ENCODE peak calls at places on chromosomes 7 and 10, in four cellular contexts. W, E, Y and K are unnamed samples.

GRCh38 chr10:45581497-45582385 is 90.8 kb downstream of the ZFAND4 start:
- DNase-seq in Y (no peak), E (no peak), W (peak), K (no peak)

GRCh38 chr10:46560952-46561351 is 4.5 kb upstream of the GPRIN2 start:
- DNase-seq in E (peak), Y (no peak), W (no peak), K (no peak)

GRCh38 chr7:32219416-32219815 is 149.2 kb upstream of the PDE1C start:
- DNase-seq in E (peak), W (no peak), Y (no peak), K (no peak)

GRCh38 chr7:18402488-18403183 is 92.9 kb upstream of the HDAC9 start:
- DNase-seq in Y (peak), W (peak), E (no peak), K (no peak)

GRCh38 chr10:67697646-67698245 is 1.8 kb upstream of the CTNNA3 start:
- DNase-seq in E (no peak), W (peak), Y (peak), K (peak)

GRCh38 chr10:97731346-97732051 is 5.4 kb upstream of the ZFYVE27 start:
- DNase-seq in Y (peak), W (peak), E (no peak), K (peak)

GRCh38 chr10:46255696-46256355 is 31.0 kb upstream of the ANTXRL start:
- DNase-seq in E (peak), Y (no peak), W (peak), K (no peak)

GRCh38 chr10:27794157-27794556 is 48.5 kb upstream of the MKX start:
- DNase-seq in Y (no peak), W (no peak), E (no peak), K (no peak)

GRCh38 chr10:124002391-124003069 is 90.9 kb downstream of the CHST15 start:
- DNase-seq in E (peak), W (no peak), Y (no peak), K (no peak)

GRCh38 chr10:96683065-96683464 is 37.2 kb downstream of the PIK3AP1 start:
- DNase-seq in W (peak), Y (peak), E (no peak), K (no peak)

GRCh38 chr7:112985377-112985987 is 101.1 kb downstream of the GPR85 start:
- DNase-seq in W (peak), Y (peak), E (no peak), K (no peak)

GRCh38 chr10:79066460-79067240 is 2.1 kb upstream of the ZMIZ1 start:
- DNase-seq in E (no peak), W (no peak), Y (peak), K (no peak)

GRCh38 chr10:3783313-3783689 is 1.7 kb downstream of the KLF6 start:
- DNase-seq in E (no peak), W (peak), Y (no peak), K (no peak)

GRCh38 chr7:7795203-7795602 is 76.8 kb upstream of the RPA3 start:
- DNase-seq in W (no peak), E (no peak), Y (no peak), K (no peak)

GRCh38 chr7:34320926-34321609 is 336.9 kb upstream of the NPSR1 start:
- DNase-seq in E (no peak), W (peak), Y (peak), K (peak)

GRCh38 chr10:112769611-112770370 is 180.3 kb upstream of the TCF7L2 start:
- DNase-seq in E (no peak), Y (no peak), W (no peak), K (no peak)

DNA sequence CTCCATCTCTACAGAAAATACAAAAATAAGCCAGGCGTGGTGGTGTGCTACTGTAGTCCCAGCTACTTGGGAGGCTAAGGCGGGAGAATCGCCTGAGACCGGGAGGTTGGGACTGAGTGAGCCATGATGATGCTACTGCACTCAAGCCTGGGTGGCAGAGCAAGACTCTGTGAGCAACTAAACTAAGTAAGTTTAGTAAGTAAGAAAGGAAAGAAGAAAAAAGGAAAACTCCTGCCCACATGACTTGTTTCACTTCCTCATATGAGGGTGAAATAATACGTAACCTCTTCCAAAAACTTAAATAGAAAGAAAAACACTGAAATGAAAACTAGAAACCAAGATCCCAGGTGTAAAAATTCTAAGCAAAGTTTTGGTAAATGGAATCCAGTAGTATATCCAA is 79.6 kb downstream of the LARP4B start:
- DNase-seq in W (no peak), Y (no peak), E (no peak), K (no peak)
- H3K4me3 ChIP-seq in W (no peak), Y (no peak), E (no peak), K (no peak)

GRCh38 chr7:126699707-126700106 is 553.0 kb downstream of the GRM8 start:
- DNase-seq in Y (no peak), W (no peak), E (no peak), K (no peak)
- TF ChIP-seq CTCF in Y (no peak), W (no peak), E (no peak), K (no peak)

DNA sequence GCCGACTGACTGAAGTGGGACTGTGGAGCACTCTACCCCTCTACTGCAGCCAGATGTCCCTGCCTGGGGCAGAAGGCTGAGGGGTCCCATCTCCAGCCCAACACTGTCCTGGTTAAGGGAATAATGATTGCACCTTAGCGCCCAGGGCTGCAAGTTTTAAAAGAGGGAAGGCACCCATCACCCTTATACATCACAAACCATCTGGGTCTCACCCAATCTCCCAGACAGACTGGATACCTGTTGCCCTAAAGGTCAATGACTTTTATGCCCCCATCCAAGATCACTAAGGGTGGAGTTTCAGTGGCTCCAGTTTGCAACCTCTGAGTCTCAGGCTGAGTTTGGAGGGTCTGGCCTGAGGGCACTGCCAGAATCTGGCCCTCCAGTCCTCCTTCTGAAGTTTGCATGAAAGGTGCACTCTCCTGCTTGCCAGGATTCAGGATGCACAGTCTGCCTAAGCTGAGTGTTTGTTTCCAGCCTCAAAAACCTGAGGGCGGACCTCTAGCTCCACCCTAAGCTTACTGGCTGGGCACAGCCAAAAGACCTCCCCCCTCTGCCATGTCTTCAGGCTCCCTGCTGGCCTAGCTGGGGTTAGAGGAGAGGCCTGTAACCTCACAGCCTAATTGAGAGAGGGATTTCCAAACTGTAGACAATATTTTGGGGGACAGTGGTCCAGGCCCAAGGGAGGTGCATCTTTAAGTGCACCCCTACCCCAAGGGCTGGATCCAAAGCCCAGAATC is 2.5 kb upstream of the EMX2 start:
- DNase-seq in E (peak), W (no peak), Y (no peak), K (no peak)
- H3K4me3 ChIP-seq in E (no peak), W (no peak), Y (no peak), K (no peak)

GRCh38 chr7:146514304-146514703 is 397.7 kb downstream of the CNTNAP2 start:
- DNase-seq in W (no peak), E (no peak), Y (no peak), K (no peak)

DNA sequence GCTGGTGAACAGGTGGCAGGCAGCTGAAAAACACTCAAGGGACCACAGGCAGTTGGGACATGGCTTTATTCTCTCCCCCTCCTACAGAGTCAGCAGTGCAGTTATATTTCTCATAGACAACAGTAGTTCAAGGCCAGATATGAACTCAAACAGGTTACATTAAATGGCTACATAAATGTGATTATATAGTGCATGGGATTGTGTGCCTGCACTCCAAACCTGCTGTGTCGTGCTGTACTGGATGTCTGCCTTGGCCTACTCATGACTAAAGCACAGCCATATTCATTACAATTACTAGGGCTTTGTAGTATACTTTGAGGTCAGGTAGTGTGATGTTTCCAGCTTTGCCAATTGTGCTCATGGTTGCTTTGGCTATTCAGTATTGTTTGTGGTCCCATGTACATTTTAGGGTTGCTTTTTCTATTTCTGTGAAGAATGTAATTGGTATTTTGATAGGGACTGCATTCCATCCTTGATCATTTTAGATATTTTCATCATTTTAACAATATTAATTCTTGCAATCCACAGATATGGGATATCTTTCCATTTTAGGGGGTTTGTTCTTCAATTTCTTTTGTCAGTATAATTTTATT is 393.6 kb downstream of the CNTNAP2 start:
- DNase-seq in Y (no peak), E (no peak), W (no peak), K (no peak)
- TF ChIP-seq CTCF in Y (no peak), E (no peak), W (no peak), K (no peak)

DNA sequence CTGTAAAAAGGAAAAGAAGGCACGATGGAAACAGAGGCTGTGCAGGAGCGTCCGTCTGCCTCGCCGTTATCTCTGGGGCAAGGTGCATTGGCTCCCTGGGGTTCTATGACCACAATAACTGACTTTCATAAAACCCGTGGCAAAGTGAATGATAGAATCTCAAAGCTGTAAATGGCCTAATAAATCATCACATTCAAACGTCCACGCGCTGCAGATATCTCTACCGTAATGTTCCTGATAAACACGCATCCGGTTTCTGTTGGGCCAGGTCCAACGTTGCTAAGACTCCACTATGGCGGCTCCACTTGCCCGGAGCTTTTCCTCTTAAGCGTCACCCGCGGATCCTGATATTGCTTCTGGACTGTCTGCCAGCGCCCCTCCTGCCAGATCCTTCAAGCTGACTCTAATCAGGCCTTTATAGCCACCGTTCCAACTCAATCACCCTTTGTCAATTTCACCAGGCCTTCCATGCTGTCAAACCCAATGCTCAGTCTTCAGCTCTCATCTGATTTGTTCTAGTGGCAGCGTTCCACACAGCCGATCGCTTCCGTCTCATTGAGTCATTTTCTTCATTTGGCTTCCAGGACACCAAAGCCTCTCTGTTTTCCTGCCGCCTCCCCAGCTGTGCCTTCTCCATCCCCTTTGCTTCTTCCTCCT is 265.5 kb upstream of the FOXK1 start:
- DNase-seq in Y (no peak), W (peak), E (no peak), K (no peak)
- H3K4me3 ChIP-seq in Y (no peak), W (peak), E (no peak), K (no peak)

DNA sequence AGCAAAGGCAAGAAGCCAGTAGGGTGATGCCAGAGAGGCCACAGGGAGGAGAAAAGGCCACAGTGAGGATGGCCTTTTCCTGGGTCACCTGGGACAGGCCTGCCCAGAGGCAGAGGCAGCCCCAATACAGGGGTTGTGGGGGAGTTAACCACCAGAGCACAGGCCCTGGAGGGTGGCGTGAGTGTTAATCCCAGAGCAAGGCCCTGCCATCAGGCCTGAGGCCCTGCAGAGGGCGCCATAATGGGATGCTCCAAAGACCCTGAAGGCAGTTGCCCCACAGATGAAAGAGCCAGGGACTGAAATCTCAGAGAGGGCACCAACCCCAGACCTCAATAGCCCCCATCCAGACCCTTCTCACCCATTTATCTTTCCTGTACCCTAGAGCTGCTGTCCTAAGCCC is 23.9 kb downstream of the SLC13A4 start:
- DNase-seq in E (no peak), W (no peak), Y (no peak), K (no peak)
- TF ChIP-seq CTCF in E (no peak), W (no peak), Y (peak), K (peak)